ENCODE peak calls at places on chromosomes 2 and 18, in eight cellular contexts. T is heart right ventricle, K is HepG2, D is body of pancreas, L is prostate gland, G is neural progenitor cell, V is AG04450, Y is astrocyte of the spinal cord. N is an unnamed sample.
A peak's percentile ranks its signal among the peaks of the same experiment; 100 is the strongest.

GRCh38 chr18:3138274-3138975 is 81.3 kb downstream of the MYOM1 start:
- DNase-seq in T (no peak), K (no peak), D (no peak), L (no peak), G (no peak), V (no peak), Y (no peak), N (no peak)

GRCh38 chr18:76495435-76496199 is 575 bp upstream of the ZNF516 start:
- DNase-seq in T (peak; percentile 38), K (peak; percentile 65), D (peak; percentile 40), L (no peak), G (peak; percentile 79), V (no peak), Y (peak; percentile 52), N (no peak)

GRCh38 chr2:18684202-18685040 is 95.1 kb upstream of the NT5C1B start:
- DNase-seq in T (no peak), K (no peak), D (no peak), L (no peak), G (no peak), V (peak; percentile 45), Y (peak; percentile 18), N (no peak)

GRCh38 chr2:30444283-30444682 is 2.8 kb upstream of the LCLAT1 start:
- DNase-seq in T (no peak), K (no peak), D (no peak), L (no peak), G (no peak), V (no peak), Y (no peak), N (no peak)

GRCh38 chr2:80621661-80622060 is 317.1 kb upstream of the LRRTM1 start:
- DNase-seq in T (no peak), K (no peak), D (no peak), L (no peak), G (no peak), V (no peak), Y (no peak), N (no peak)

GRCh38 chr2:171595896-171596295 is 73.6 kb downstream of the CYBRD1 start:
- DNase-seq in T (no peak), K (no peak), D (no peak), L (no peak), G (no peak), V (peak; percentile 77), Y (peak; percentile 91), N (no peak)

GRCh38 chr2:230793573-230794359 is 71.0 kb upstream of the ITM2C start:
- DNase-seq in T (peak; percentile 69), K (no peak), D (peak; percentile 49), L (peak; percentile 82), G (no peak), V (peak; percentile 99), Y (peak; percentile 99), N (peak; percentile 88)

GRCh38 chr2:113891265-113891959 is 1.5 kb downstream of the ACTR3 start:
- DNase-seq in T (no peak), K (no peak), D (no peak), L (no peak), G (no peak), V (no peak), Y (peak; percentile 32), N (no peak)

GRCh38 chr2:84971799-84972790 is 1.1 kb downstream of the KCMF1 start:
- DNase-seq in T (peak; percentile 42), K (no peak), D (peak; percentile 67), L (peak; percentile 28), G (peak; percentile 72), V (no peak), Y (peak; percentile 31), N (peak; percentile 88)

DNA sequence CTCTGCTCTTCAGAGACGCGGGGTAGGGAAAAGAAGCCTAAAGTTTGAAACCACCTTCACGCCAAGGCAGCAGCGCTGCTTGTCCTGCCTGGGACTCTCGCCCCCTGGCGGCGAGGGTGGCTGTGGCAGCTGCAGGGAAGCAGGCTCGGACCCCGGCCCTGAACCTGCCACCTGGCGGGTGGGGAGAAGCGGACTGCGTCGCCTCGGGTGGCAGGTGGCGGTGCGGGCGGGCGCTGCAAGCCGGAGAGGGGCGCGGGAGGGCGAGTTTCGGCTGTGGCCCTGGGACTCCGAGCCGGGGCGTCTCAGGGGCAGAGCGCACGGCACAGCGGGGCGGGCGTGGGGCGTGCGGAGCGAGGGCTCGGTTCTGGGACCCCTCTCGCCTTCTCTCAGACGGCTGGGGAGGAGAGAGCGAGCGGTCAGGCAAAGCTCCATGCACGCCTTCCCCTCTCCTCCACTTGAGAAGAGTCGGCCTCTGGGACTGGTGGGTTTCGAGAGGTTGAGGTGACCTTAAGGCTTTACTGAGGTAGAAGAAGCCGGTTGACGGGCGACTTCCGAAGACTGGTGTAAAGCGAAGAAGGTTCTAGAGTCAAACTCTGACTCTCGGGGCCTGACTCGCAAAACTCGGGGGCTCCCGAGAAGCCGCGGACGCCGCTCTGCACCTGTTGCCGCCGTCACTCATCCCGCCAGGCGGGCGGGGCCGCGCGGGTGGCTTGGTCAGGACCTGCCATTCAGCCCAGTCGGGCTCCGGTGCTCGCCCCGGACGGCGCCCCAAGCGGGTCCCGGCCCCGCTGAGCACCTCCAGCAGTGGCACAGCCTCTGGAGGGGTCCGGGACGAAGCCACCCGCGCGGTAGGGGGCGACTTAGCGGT is 1.1 kb upstream of the BOLL start:
- DNase-seq in T (peak; percentile 9), K (no peak), D (peak; percentile 39), L (no peak), G (peak; percentile 76), V (no peak), Y (no peak), N (peak; percentile 83)
- TF ChIP-seq CTCF in T (peak; percentile 55), K (peak; percentile 60), D (peak; percentile 23), L (peak; percentile 20), G (peak; percentile 73), V (peak; percentile 32), Y (peak; percentile 64), N (peak; percentile 31)

GRCh38 chr2:33412920-33413319 is 63.5 kb upstream of the RASGRP3 start:
- DNase-seq in T (peak; percentile 35), K (peak; percentile 26), D (no peak), L (no peak), G (peak; percentile 33), V (no peak), Y (peak; percentile 77), N (no peak)
- TF ChIP-seq CTCF in T (peak; percentile 67), K (peak; percentile 48), D (no peak), L (no peak), G (peak; percentile 51), V (peak; percentile 65), Y (peak; percentile 59), N (peak; percentile 60)

DNA sequence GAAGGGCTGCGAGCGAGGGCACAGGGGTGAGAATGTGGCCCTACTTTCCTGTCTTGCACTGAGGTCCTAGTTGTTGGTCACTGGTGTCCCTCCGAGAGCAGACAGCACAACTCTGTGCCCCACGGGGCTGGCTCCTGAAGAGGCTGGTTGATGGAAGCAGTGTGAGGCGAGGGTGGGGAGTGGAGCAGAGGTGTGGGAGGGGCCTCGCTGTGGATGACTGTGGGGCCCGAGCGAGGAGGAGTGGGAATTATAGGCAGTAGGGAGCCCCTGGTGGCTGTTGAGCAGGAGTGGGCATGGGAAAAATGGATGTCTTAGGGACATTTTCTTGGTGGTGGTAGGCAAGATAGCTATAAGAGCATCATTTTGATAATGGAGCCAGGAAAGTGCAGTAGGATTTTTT is 660.5 kb upstream of the HS6ST1 start:
- DNase-seq in T (no peak), K (no peak), D (no peak), L (no peak), G (no peak), V (no peak), Y (no peak), N (no peak)
- TF ChIP-seq CTCF in T (no peak), K (no peak), D (no peak), L (no peak), G (no peak), V (no peak), Y (no peak), N (no peak)

DNA sequence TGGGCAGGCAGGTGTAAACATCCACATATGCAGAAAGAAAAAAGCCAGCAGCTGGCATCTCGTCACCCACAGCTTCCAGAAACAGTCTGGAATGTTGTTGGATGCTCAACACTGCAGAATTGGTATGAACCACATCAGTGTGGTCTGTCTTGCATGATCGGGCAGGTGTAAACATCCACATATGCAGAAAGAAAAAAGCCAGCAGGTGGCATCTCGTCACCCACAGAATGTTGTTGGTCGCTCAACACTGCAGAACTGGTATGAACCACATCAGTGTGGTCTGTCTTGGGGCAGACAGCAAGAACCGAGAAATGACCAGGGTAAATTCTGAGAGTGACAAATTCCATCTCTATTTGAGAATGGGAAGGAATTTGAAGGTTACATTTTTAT is 39.6 kb downstream of the DOCK10 start:
- DNase-seq in T (no peak), K (no peak), D (no peak), L (no peak), G (no peak), V (no peak), Y (no peak), N (no peak)
- TF ChIP-seq CTCF in T (no peak), K (peak; percentile 20), D (no peak), L (no peak), G (no peak), V (no peak), Y (no peak), N (no peak)

DNA sequence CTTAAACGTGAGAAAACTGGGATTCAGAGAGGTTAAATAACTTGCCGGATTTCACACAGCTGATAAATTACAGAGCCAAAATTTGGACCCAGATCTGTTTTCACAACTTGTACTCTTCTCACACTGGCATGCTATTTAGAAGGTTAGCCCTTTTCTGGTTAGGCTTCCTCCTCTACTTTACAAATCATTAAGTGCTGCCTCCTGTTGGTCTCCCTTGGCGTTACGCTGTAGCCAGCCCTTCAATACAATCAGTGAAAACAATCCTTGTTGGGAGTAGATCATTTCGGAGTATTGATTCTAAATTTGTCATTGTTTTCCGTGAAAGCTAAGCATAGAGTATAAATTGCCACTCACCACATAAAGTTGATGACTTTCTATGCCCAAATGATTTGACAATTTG is 153.5 kb downstream of the ARHGAP15 start:
- DNase-seq in T (no peak), K (no peak), D (no peak), L (no peak), G (peak; percentile 15), V (no peak), Y (no peak), N (no peak)
- TF ChIP-seq CTCF in T (no peak), K (peak; percentile 29), D (no peak), L (no peak), G (peak; percentile 54), V (peak; percentile 22), Y (peak; percentile 34), N (peak; percentile 26)

GRCh38 chr2:181466661-181467576 is 9.7 kb downstream of the ITGA4 start:
- DNase-seq in T (peak; percentile 43), K (peak; percentile 32), D (peak; percentile 55), L (peak; percentile 49), G (peak; percentile 77), V (peak; percentile 20), Y (peak; percentile 58), N (no peak)
- TF ChIP-seq CTCF in T (peak; percentile 77), K (peak; percentile 76), D (peak; percentile 52), L (peak; percentile 58), G (peak; percentile 88), V (peak; percentile 88), Y (peak; percentile 81), N (peak; percentile 87)